ENCODE peak calls at places on chromosomes 12 and 14, in four cellular contexts. X is fibroblast of the aortic adventitia, G is RWPE1, L is coronary artery. Q is an unnamed sample.

GRCh38 chr14:60905930-60906329 is 74.9 kb downstream of the TRMT5 start:
- DNase-seq in X (peak), G (no peak), L (no peak), Q (peak)

GRCh38 chr12:15796493-15797141 is 7.4 kb upstream of the EPS8 start:
- DNase-seq in X (no peak), G (peak), L (no peak), Q (peak)

GRCh38 chr14:71155743-71156142 is 248.5 kb downstream of the PCNX1 start:
- DNase-seq in X (no peak), G (no peak), L (no peak), Q (peak)

GRCh38 chr12:127926004-127926403 is 341.0 kb upstream of the TMEM132C start:
- DNase-seq in X (peak), G (no peak), L (no peak), Q (peak)

GRCh38 chr12:117439531-117440001 is 78.1 kb upstream of the NOS1 start:
- DNase-seq in X (no peak), G (no peak), L (no peak), Q (peak)

GRCh38 chr12:130588696-130589095 is 127.4 kb downstream of the RIMBP2 start:
- DNase-seq in X (no peak), G (no peak), L (no peak), Q (no peak)

GRCh38 chr12:121986494-121987245 is 35.0 kb upstream of the BCL7A start:
- DNase-seq in X (no peak), G (no peak), L (no peak), Q (no peak)

GRCh38 chr12:41980390-41980789 is 164.3 kb downstream of the GXYLT1 start:
- DNase-seq in X (no peak), G (no peak), L (no peak), Q (no peak)

GRCh38 chr12:30631710-30632109 is 64.0 kb downstream of the IPO8 start:
- DNase-seq in X (no peak), G (no peak), L (no peak), Q (no peak)

GRCh38 chr14:46820291-46820690 is 168.7 kb upstream of the RPL10L start:
- DNase-seq in X (no peak), G (no peak), L (no peak), Q (no peak)

GRCh38 chr12:46217686-46218508 is 50.9 kb downstream of the SLC38A1 start:
- DNase-seq in X (no peak), G (no peak), L (no peak), Q (no peak)

GRCh38 chr14:29462772-29463171 is 464.9 kb downstream of the PRKD1 start:
- DNase-seq in X (no peak), G (no peak), L (no peak), Q (no peak)

GRCh38 chr12:12025799-12026386 is 44.8 kb upstream of the BCL2L14 start:
- DNase-seq in X (no peak), G (no peak), L (no peak), Q (no peak)

GRCh38 chr14:93347850-93348249 is 868 bp downstream of the COX8C start:
- DNase-seq in X (no peak), G (no peak), L (no peak), Q (no peak)

GRCh38 chr12:105907982-105908381 is 230.8 kb downstream of the NUAK1 start:
- DNase-seq in X (no peak), G (no peak), L (no peak), Q (peak)

GRCh38 chr12:42166501-42166900 is 21.8 kb upstream of the GXYLT1 start:
- DNase-seq in X (peak), G (no peak), L (no peak), Q (peak)

GRCh38 chr14:89249296-89249565 is 167.8 kb downstream of the FOXN3 start:
- DNase-seq in X (no peak), G (peak), L (no peak), Q (no peak)

GRCh38 chr12:80100566-80100965 is 1.2 kb downstream of the OTOGL start:
- DNase-seq in X (peak), G (no peak), L (no peak), Q (peak)

GRCh38 chr14:105117710-105118385 is 50.7 kb downstream of the JAG2 start:
- DNase-seq in X (no peak), G (no peak), L (peak), Q (no peak)

GRCh38 chr12:123142948-123143752 is 7.7 kb downstream of the PITPNM2 start:
- DNase-seq in X (no peak), G (no peak), L (peak), Q (no peak)

Q was measured in AG10803.